ENCODE peak calls at places on chromosome 15, in six cellular contexts. A is neuronal stem cell, U is trophoblast cell, X is IMR-90, Q is mesendoderm, T is H1. V is an unnamed sample.

GRCh38 chr15:57553526-57553925 is 38.2 kb upstream of the MYZAP start:
- DNase-seq in A (no peak), U (no peak), X (no peak), Q (peak), T (no peak), V (peak)

GRCh38 chr15:31598620-31599019 is 272.0 kb downstream of the KLF13 start:
- DNase-seq in A (no peak), U (no peak), X (peak), Q (peak), T (peak), V (peak)

GRCh38 chr15:62112616-62113593 is 46.1 kb downstream of the C2CD4A start:
- DNase-seq in A (no peak), U (no peak), X (peak), Q (no peak), T (no peak), V (no peak)

GRCh38 chr15:61746589-61746988 is 313.7 kb downstream of the VPS13C start:
- DNase-seq in A (no peak), U (no peak), X (no peak), Q (no peak), T (no peak), V (no peak)

GRCh38 chr15:34252545-34252944 is 27.7 kb downstream of the EMC4 start:
- DNase-seq in A (no peak), U (no peak), X (no peak), Q (no peak), T (no peak), V (no peak)

GRCh38 chr15:67107014-67107812 is 41.8 kb downstream of the SMAD3 start:
- DNase-seq in A (no peak), U (peak), X (peak), Q (no peak), T (no peak), V (no peak)

GRCh38 chr15:63385911-63386531 is 4.4 kb upstream of the CA12 start:
- DNase-seq in A (no peak), U (no peak), X (no peak), Q (no peak), T (no peak), V (no peak)

GRCh38 chr15:71060983-71061382 is 54.3 kb upstream of the THSD4 start:
- DNase-seq in A (no peak), U (no peak), X (peak), Q (no peak), T (no peak), V (no peak)

GRCh38 chr15:52076889-52077781 is 35.4 kb downstream of the BCL2L10 start:
- DNase-seq in A (no peak), U (peak), X (peak), Q (peak), T (no peak), V (no peak)

GRCh38 chr15:78075490-78076230 is 1.9 kb downstream of the TBC1D2B start:
- DNase-seq in A (peak), U (peak), X (peak), Q (peak), T (peak), V (peak)

GRCh38 chr15:24878153-24878552 is 76.6 kb upstream of the SNRPN start:
- DNase-seq in A (no peak), U (no peak), X (peak), Q (no peak), T (no peak), V (no peak)

GRCh38 chr15:53759333-53759975 is at the start of gene WDR72:
- DNase-seq in A (peak), U (no peak), X (no peak), Q (peak), T (no peak), V (peak)

GRCh38 chr15:86568378-86568777 is 488.7 kb downstream of the AGBL1 start:
- DNase-seq in A (no peak), U (no peak), X (no peak), Q (no peak), T (no peak), V (no peak)

GRCh38 chr15:58433597-58434333 is 2.0 kb downstream of the LIPC start:
- DNase-seq in A (no peak), U (no peak), X (no peak), Q (peak), T (no peak), V (no peak)

GRCh38 chr15:42286445-42287029 is 13.3 kb upstream of the TMEM87A start:
- DNase-seq in A (no peak), U (no peak), X (peak), Q (no peak), T (no peak), V (no peak)

GRCh38 chr15:47856071-47856470 is 138.8 kb downstream of the SEMA6D start:
- DNase-seq in A (no peak), U (peak), X (no peak), Q (no peak), T (no peak), V (no peak)

GRCh38 chr15:77659350-77660321 is 26.9 kb upstream of the LINGO1 start:
- DNase-seq in A (no peak), U (no peak), X (peak), Q (peak), T (no peak), V (peak)

GRCh38 chr15:101167366-101167790 is 84.5 kb downstream of the CHSY1 start:
- DNase-seq in A (no peak), U (no peak), X (peak), Q (no peak), T (no peak), V (no peak)

GRCh38 chr15:34335176-34335575 is 2.4 kb downstream of the SLC12A6 start:
- DNase-seq in A (no peak), U (no peak), X (no peak), Q (no peak), T (no peak), V (no peak)

GRCh38 chr15:71462638-71463037 is 347.4 kb downstream of the THSD4 start:
- DNase-seq in A (no peak), U (no peak), X (no peak), Q (no peak), T (no peak), V (no peak)

GRCh38 chr15:31405200-31405929 is 78.7 kb downstream of the KLF13 start:
- DNase-seq in A (no peak), U (no peak), X (peak), Q (no peak), T (no peak), V (no peak)

GRCh38 chr15:66789029-66790025 is 87.3 kb downstream of the SMAD6 start:
- DNase-seq in A (no peak), U (peak), X (peak), Q (peak), T (no peak), V (peak)

GRCh38 chr15:70748281-70748747 is 15.0 kb downstream of the UACA start:
- DNase-seq in A (no peak), U (no peak), X (peak), Q (no peak), T (no peak), V (no peak)

GRCh38 chr15:77026501-77027110 is 31.7 kb downstream of the PSTPIP1 start:
- DNase-seq in A (no peak), U (no peak), X (no peak), Q (no peak), T (no peak), V (peak)

GRCh38 chr15:96066852-96067490 is 263.5 kb upstream of the NR2F2 start:
- DNase-seq in A (no peak), U (no peak), X (no peak), Q (no peak), T (no peak), V (no peak)

GRCh38 chr15:69194854-69195253 is 34.4 kb downstream of the GLCE start:
- DNase-seq in A (no peak), U (no peak), X (no peak), Q (no peak), T (no peak), V (no peak)

GRCh38 chr15:64356443-64357040 is 569 bp upstream of the CSNK1G1 start:
- DNase-seq in A (peak), U (no peak), X (peak), Q (no peak), T (no peak), V (no peak)

GRCh38 chr15:64928626-64929220 is 17.0 kb downstream of the ANKDD1A start:
- DNase-seq in A (no peak), U (no peak), X (no peak), Q (no peak), T (no peak), V (no peak)

GRCh38 chr15:69881760-69882159 is 216.0 kb downstream of the TLE3 start:
- DNase-seq in A (no peak), U (no peak), X (no peak), Q (no peak), T (no peak), V (no peak)

GRCh38 chr15:48703544-48703943 is 58.0 kb upstream of the FBN1 start:
- DNase-seq in A (no peak), U (peak), X (peak), Q (no peak), T (no peak), V (no peak)

GRCh38 chr15:49187537-49188245 is 17.6 kb downstream of the GALK2 start:
- DNase-seq in A (no peak), U (no peak), X (peak), Q (no peak), T (no peak), V (no peak)

GRCh38 chr15:46312133-46312740 is 677.4 kb downstream of the SQOR start:
- DNase-seq in A (peak), U (peak), X (peak), Q (peak), T (no peak), V (peak)

GRCh38 chr15:101127503-101128076 is 124.3 kb downstream of the CHSY1 start:
- DNase-seq in A (no peak), U (no peak), X (peak), Q (no peak), T (no peak), V (no peak)

GRCh38 chr15:99749386-99749785 is 16.1 kb upstream of the LYSMD4 start:
- DNase-seq in A (no peak), U (no peak), X (peak), Q (no peak), T (no peak), V (no peak)

DNA sequence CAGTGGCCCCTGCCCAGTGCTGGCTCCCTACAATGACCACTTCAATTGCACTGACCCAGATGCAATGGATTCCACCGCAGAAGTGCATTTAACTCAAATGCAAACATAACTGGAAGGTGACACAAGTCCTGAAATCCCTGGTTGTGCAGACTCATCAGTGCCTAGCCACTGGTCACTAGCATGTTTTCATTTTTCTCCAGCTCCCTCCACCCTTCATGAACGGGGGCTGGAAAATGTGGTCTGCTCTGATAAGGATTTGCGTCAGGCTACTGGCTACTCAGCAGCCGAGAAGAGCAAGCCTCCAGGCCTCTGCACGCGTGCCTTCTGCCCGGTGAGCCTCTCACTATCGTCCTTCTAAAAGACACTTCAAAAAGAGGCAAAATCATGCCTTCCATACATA is 27.4 kb upstream of the FURIN start:
- DNase-seq in A (no peak), U (peak), X (no peak), Q (no peak), T (no peak), V (no peak)
- H3K4me2 ChIP-seq in A (no peak), U (no peak), X (no peak), Q (no peak), T (no peak), V (no peak)

DNA sequence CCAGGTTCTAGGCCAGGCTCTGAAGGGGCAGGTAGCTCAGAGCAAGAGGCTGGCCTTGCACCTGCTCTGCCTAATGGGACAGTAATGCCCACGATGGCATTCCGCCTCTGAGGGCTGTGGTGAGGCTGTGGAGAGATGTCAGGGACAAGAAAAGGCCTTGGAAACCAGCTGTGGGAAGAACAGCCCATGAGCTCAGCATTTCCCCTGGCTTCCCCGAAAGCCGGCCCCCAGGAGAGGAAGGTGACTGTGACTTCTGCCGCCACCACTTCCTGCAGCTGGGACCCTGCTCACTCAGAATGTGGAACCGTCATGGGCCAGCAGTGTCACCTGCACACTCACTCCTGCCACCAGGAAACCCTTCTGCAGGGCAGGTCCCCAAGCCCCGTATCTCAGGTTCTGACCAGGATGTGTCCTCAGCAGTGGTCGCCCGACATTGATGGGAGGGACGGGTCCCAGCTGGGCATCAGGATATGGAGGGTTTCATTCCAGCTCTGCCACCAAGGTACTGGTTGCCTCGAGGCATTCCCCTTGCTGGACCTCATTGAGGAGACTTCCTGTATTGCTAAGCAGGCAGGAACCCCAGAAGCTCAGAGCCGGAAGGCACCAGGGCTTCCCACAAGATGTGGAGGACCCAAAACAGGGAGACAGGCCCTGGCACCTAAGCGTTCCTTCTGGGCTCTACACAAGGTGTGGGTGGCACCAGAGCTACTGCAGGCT is 30.7 kb downstream of the SEMA7A start:
- DNase-seq in A (no peak), U (no peak), X (no peak), Q (no peak), T (no peak), V (no peak)
- H3K18ac ChIP-seq in A (no peak), U (no peak), X (no peak), Q (no peak), T (no peak), V (no peak)

GRCh38 chr15:97688177-97688576 is 272.3 kb upstream of the ARRDC4 start:
- DNase-seq in A (no peak), U (no peak), X (no peak), Q (no peak), T (no peak), V (no peak)

GRCh38 chr15:97683816-97684215 is 276.7 kb upstream of the ARRDC4 start:
- DNase-seq in A (no peak), U (no peak), X (no peak), Q (no peak), T (no peak), V (no peak)

GRCh38 chr15:97680606-97681220 is 279.8 kb upstream of the ARRDC4 start:
- DNase-seq in A (no peak), U (peak), X (no peak), Q (no peak), T (no peak), V (no peak)

GRCh38 chr15:97686324-97686723 is 274.2 kb upstream of the ARRDC4 start:
- DNase-seq in A (no peak), U (no peak), X (no peak), Q (no peak), T (no peak), V (no peak)

DNA sequence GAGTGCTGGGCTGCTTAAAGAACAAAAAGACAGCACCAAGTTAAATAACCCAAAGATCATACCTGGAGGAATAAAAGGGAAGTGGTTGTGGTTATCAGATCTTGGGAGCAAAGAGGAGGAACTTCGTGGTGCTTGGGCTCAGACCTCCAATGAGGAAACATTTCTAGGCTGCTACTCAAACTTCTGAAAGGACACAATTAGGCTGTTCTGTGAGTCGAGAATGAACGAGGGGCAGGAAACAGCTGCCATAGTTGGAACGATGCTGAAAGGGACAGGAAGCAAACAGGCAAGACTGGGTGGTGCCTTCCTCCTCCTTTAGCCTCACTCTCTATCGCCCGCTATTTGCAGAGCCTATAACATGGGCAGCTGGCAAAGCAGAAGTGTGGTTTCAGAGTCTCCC is 276.3 kb upstream of the ARRDC4 start:
- DNase-seq in A (no peak), U (no peak), X (no peak), Q (no peak), T (no peak), V (no peak)
- H3K4me2 ChIP-seq in A (no peak), U (no peak), X (no peak), Q (no peak), T (no peak), V (no peak)

DNA sequence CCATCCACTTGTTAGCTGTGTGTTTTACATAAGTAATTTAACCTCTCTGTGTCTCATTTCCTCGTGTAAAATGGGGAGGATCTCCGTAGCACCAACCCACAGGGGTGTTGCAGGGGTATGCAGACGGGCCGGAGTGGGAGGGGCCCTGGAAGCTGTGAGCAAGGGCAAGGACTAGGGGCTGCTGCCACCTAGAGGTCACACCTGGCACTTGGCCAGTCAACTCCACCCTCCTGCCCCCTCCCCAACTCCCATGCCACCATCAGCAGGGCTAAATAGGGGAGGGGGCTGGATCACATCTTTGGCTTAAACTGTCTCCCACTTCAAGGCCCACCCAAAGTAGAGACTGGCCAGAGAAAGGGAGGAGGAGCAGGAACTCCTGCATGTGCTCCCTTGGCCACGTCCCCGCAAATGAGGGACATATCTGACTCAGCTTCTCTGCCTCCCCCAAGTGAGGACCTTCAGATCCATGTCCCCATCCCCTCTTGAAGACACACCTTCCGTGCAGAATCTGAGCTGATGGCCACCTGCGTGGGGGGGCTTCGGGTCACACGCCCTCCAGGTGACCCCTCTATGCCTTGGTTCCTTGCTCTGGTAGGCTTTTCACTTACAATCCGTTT is 2.6 kb downstream of the CCDC9B start:
- DNase-seq in A (peak), U (peak), X (peak), Q (peak), T (no peak), V (peak)
- H3K18ac ChIP-seq in A (no peak), U (no peak), X (peak), Q (no peak), T (no peak), V (no peak)

V was measured in H9.